ENCODE peak calls at places on chromosomes 12 and 14, in six cellular contexts. L is K562, F is gastrocnemius medialis, C is upper lobe of left lung, V is right lobe of liver, O is HepG2. W is an unnamed sample.
A peak's percentile ranks its signal among the peaks of the same experiment; 100 is the strongest.

GRCh38 chr12:68224613-68225285 is 861 bp downstream of the IL26 start:
- ATAC-seq in L (no peak), F (no peak), C (no peak), V (no peak), O (no peak), W (no peak)

GRCh38 chr14:68476212-68476964 is 316.5 kb downstream of the ZFP36L1 start:
- ATAC-seq in L (no peak), F (peak; percentile 95), C (peak; percentile 86), V (peak; percentile 85), O (no peak), W (peak; percentile 88)

GRCh38 chr12:24940157-24940556 is 8.7 kb downstream of the BCAT1 start:
- ATAC-seq in L (no peak), F (no peak), C (no peak), V (no peak), O (no peak), W (no peak)

GRCh38 chr12:96289067-96289466 is 94.9 kb downstream of the ELK3 start:
- ATAC-seq in L (no peak), F (no peak), C (no peak), V (no peak), O (no peak), W (no peak)

GRCh38 chr12:114412307-114412706 is 6.4 kb upstream of the TBX5 start:
- ATAC-seq in L (no peak), F (no peak), C (no peak), V (no peak), O (no peak), W (no peak)

GRCh38 chr12:110694330-110694891 is 5.5 kb upstream of the HVCN1 start:
- ATAC-seq in L (no peak), F (no peak), C (peak; percentile 76), V (peak; percentile 54), O (no peak), W (peak; percentile 55)

GRCh38 chr14:68239988-68240387 is 420.4 kb downstream of the RAD51B start:
- ATAC-seq in L (peak; percentile 66), F (no peak), C (peak; percentile 31), V (peak; percentile 56), O (no peak), W (peak; percentile 39)

GRCh38 chr12:50839032-50839431 is 3.7 kb upstream of the TMPRSS12 start:
- ATAC-seq in L (no peak), F (no peak), C (no peak), V (no peak), O (no peak), W (no peak)

GRCh38 chr14:98819132-98819866 is 452.7 kb downstream of the BCL11B start:
- ATAC-seq in L (no peak), F (no peak), C (no peak), V (peak; percentile 34), O (no peak), W (no peak)

GRCh38 chr14:103259801-103260628 is 74.0 kb upstream of the EIF5 start:
- ATAC-seq in L (peak; percentile 78), F (peak; percentile 50), C (peak; percentile 71), V (peak; percentile 63), O (peak; percentile 91), W (peak; percentile 31)

GRCh38 chr12:113403435-113404415 is at the start of gene SDS:
- ATAC-seq in L (peak; percentile 66), F (no peak), C (peak; percentile 72), V (peak; percentile 77), O (peak; percentile 59), W (peak; percentile 65)

GRCh38 chr14:68789798-68790655 is 2.8 kb downstream of the ZFP36L1 start:
- ATAC-seq in L (no peak), F (no peak), C (no peak), V (peak; percentile 5), O (peak; percentile 6), W (no peak)

GRCh38 chr14:69664190-69664742 is 52.9 kb downstream of the SUSD6 start:
- ATAC-seq in L (no peak), F (peak; percentile 55), C (no peak), V (no peak), O (no peak), W (no peak)

GRCh38 chr12:65649126-65649525 is 175.2 kb upstream of the HMGA2 start:
- ATAC-seq in L (no peak), F (peak; percentile 60), C (peak; percentile 88), V (no peak), O (no peak), W (peak; percentile 58)

GRCh38 chr12:92105676-92106075 is 40.0 kb downstream of the BTG1 start:
- ATAC-seq in L (no peak), F (no peak), C (peak; percentile 53), V (no peak), O (peak; percentile 38), W (no peak)

GRCh38 chr14:104206281-104206904 is 68.0 kb downstream of the KIF26A start:
- ATAC-seq in L (no peak), F (no peak), C (peak; percentile 21), V (peak; percentile 14), O (peak; percentile 86), W (no peak)

GRCh38 chr12:54495327-54495726 is 2.2 kb upstream of the NCKAP1L start:
- ATAC-seq in L (no peak), F (no peak), C (no peak), V (no peak), O (no peak), W (no peak)

GRCh38 chr14:71448431-71449315 is 483.6 kb upstream of the RGS6 start:
- ATAC-seq in L (no peak), F (no peak), C (no peak), V (no peak), O (no peak), W (no peak)

GRCh38 chr12:9372202-9372601 is 164.0 kb upstream of the PZP start:
- ATAC-seq in L (peak; percentile 71), F (no peak), C (no peak), V (peak; percentile 51), O (peak; percentile 96), W (no peak)

GRCh38 chr12:74689071-74689655 is 151.5 kb downstream of the ATXN7L3B start:
- ATAC-seq in L (no peak), F (no peak), C (no peak), V (no peak), O (no peak), W (no peak)

GRCh38 chr12:21683115-21683514 is 25.5 kb upstream of the LDHB start:
- ATAC-seq in L (no peak), F (no peak), C (no peak), V (peak; percentile 76), O (no peak), W (no peak)

GRCh38 chr12:53480425-53481107 is 18.7 kb downstream of the MAP3K12 start:
- ATAC-seq in L (no peak), F (no peak), C (no peak), V (no peak), O (no peak), W (no peak)

GRCh38 chr12:53479314-53479713 is 19.9 kb downstream of the MAP3K12 start:
- ATAC-seq in L (no peak), F (no peak), C (no peak), V (no peak), O (no peak), W (no peak)

GRCh38 chr12:53481957-53482586 is 17.2 kb downstream of the MAP3K12 start:
- ATAC-seq in L (peak; percentile 61), F (no peak), C (no peak), V (no peak), O (peak; percentile 43), W (no peak)

GRCh38 chr12:53482626-53483165 is 16.6 kb downstream of the MAP3K12 start:
- ATAC-seq in L (peak; percentile 24), F (no peak), C (no peak), V (peak; percentile 8), O (peak; percentile 2), W (no peak)

GRCh38 chr12:53481108-53481442 is 18.2 kb downstream of the MAP3K12 start:
- ATAC-seq in L (no peak), F (no peak), C (no peak), V (no peak), O (no peak), W (no peak)
- TF ChIP-seq POLR2A in L (no peak), F (no peak), C (no peak), V (no peak), O (no peak), W (no peak)

GRCh38 chr12:19177754-19178153 is 48.2 kb downstream of the PLEKHA5 start:
- ATAC-seq in L (no peak), F (no peak), C (no peak), V (no peak), O (no peak), W (no peak)
- H3K4me1 ChIP-seq in L (no peaks in the 10 kb centered on the region), F (no peaks in the 10 kb centered on the region), C (no peaks in the 10 kb centered on the region), V (no peaks in the 10 kb centered on the region), O (no peaks in the 10 kb centered on the region), W (no peaks in the 10 kb centered on the region)

GRCh38 chr12:6974180-6974579 is 3.5 kb downstream of the EMG1 start:
- ATAC-seq in L (no peak), F (no peak), C (no peak), V (no peak), O (no peak), W (no peak)
- TF ChIP-seq POLR2A in L (peak; percentile 10), F (no peak), C (no peak), V (no peak), O (no peak), W (no peak)

GRCh38 chr14:64721391-64721791 is 17.2 kb downstream of the PLEKHG3 start:
- ATAC-seq in L (no peak), F (no peak), C (no peak), V (peak; percentile 72), O (no peak), W (peak; percentile 14)

GRCh38 chr14:64718762-64719161 is 14.5 kb downstream of the PLEKHG3 start:
- ATAC-seq in L (no peak), F (no peak), C (no peak), V (no peak), O (no peak), W (no peak)

GRCh38 chr14:64721899-64722298 is 17.7 kb downstream of the PLEKHG3 start:
- ATAC-seq in L (no peak), F (no peak), C (no peak), V (no peak), O (no peak), W (no peak)

GRCh38 chr14:64719601-64720000 is 15.4 kb downstream of the PLEKHG3 start:
- ATAC-seq in L (no peak), F (no peak), C (no peak), V (no peak), O (no peak), W (no peak)

GRCh38 chr14:64720190-64720589 is 16.0 kb downstream of the PLEKHG3 start:
- ATAC-seq in L (no peak), F (no peak), C (peak; percentile 21), V (peak; percentile 63), O (peak; percentile 81), W (no peak)
- H3K4me1 ChIP-seq in L (no peaks in the 10 kb centered on the region), F (peaks cover 10% of the 10 kb centered on the region), C (peaks cover 63% of the 10 kb centered on the region), V (peaks cover 48% of the 10 kb centered on the region), O (peaks cover 55% of the 10 kb centered on the region), W (peaks cover 15% of the 10 kb centered on the region)

DNA sequence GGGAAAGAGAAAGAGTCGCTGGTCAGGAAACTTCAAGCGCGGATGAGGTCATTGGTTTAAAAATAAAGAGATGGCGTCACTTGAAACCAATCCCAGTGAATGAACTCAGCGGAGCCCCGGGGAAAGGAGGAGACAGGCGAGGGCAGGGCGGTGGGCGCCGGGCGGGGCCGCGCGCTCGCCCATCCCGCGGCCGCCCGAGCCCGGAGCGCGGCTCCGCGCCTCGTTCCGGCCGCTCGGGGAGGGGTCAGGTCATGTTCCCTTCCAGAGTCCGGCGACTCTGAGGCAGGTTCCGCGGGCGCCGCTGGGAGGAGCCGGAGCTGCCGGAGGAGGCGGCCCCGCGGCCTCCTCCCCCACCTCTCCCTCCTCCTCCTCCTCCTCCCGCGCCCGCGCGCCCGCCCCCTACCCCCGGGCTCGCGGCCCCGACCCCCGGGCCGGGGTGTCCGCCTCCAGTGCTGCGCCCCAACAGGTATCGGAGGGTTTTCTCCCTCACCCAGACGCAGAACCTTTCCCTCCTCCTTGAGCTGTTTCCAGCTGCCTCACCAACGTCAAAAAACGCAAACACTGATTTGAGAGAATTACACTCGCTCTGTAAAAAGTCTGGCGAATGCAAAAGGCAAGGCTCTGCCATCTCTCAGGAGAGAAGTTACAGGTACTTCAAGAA is at the start of gene DUSP16:
- ATAC-seq in L (peak; percentile 94), F (peak; percentile 89), C (peak; percentile 97), V (peak; percentile 95), O (peak; percentile 95), W (peak; percentile 96)
- TF ChIP-seq POLR2A in L (no peak), F (peak; percentile 94), C (peak; percentile 92), V (peak; percentile 94), O (peak; percentile 68), W (peak; percentile 73)

W was measured in gastroesophageal sphincter.